ENCODE peak calls at places on chromosomes 5 and 9, in nine cellular contexts. Y is GM23248, E is mesenchymal stem cell, L is NB4, A is AG10803, R is astrocyte of the cerebellum, F is K562, K is SK-N-MC, P is OCI-LY7. N is an unnamed sample.

GRCh38 chr5:181035991-181036815 is 3.9 kb upstream of the BTNL9 start:
- DNase-seq in Y (no peak), E (no peak), L (no peak), A (no peak), R (no peak), F (no peak), K (no peak), P (no peak), N (no peak)

GRCh38 chr5:58703925-58704324 is 121.0 kb downstream of the RAB3C start:
- DNase-seq in Y (no peak), E (no peak), L (no peak), A (no peak), R (no peak), F (no peak), K (no peak), P (no peak), N (no peak)

GRCh38 chr9:133421615-133422542 is at the start of gene ADAMTS13:
- DNase-seq in Y (peak; percentile 30), E (peak; percentile 47), L (no peak), A (no peak), R (no peak), F (no peak), K (no peak), P (peak; percentile 59), N (no peak)

GRCh38 chr5:45454114-45454513 is 242.1 kb downstream of the HCN1 start:
- DNase-seq in Y (peak; percentile 14), E (peak; percentile 65), L (peak; percentile 25), A (peak; percentile 12), R (peak; percentile 22), F (no peak), K (no peak), P (no peak), N (peak; percentile 32)

GRCh38 chr5:89513299-89514044 is 630.5 kb upstream of the MEF2C start:
- DNase-seq in Y (no peak), E (no peak), L (no peak), A (no peak), R (no peak), F (no peak), K (no peak), P (no peak), N (no peak)

GRCh38 chr9:76576344-76576743 is 117.4 kb downstream of the GCNT1 start:
- DNase-seq in Y (peak; percentile 85), E (peak; percentile 80), L (peak; percentile 99), A (peak; percentile 87), R (peak; percentile 85), F (no peak), K (no peak), P (peak; percentile 80), N (peak; percentile 59)

GRCh38 chr5:174751154-174751990 is 27.0 kb downstream of the MSX2 start:
- DNase-seq in Y (peak; percentile 52), E (peak; percentile 11), L (no peak), A (no peak), R (no peak), F (no peak), K (no peak), P (no peak), N (peak; percentile 62)

GRCh38 chr9:110125207-110125751 is 82.7 kb downstream of the C9orf152 start:
- DNase-seq in Y (peak; percentile 90), E (peak; percentile 99), L (no peak), A (peak; percentile 91), R (peak; percentile 65), F (no peak), K (no peak), P (no peak), N (peak; percentile 92)

GRCh38 chr9:116940614-116941215 is 253.6 kb downstream of the TRIM32 start:
- DNase-seq in Y (no peak), E (no peak), L (no peak), A (no peak), R (no peak), F (no peak), K (no peak), P (no peak), N (no peak)

GRCh38 chr5:18745988-18746615 is 1111.8 kb downstream of the TAF11L14 start:
- DNase-seq in Y (peak; percentile 17), E (peak; percentile 40), L (peak; percentile 92), A (no peak), R (no peak), F (peak; percentile 15), K (no peak), P (peak; percentile 76), N (peak; percentile 58)

GRCh38 chr5:125134216-125135081 is 388.0 kb upstream of the ZNF608 start:
- DNase-seq in Y (peak; percentile 84), E (peak; percentile 84), L (no peak), A (peak; percentile 82), R (no peak), F (no peak), K (no peak), P (no peak), N (no peak)

GRCh38 chr9:12748016-12748415 is 26.8 kb upstream of the LURAP1L start:
- DNase-seq in Y (peak; percentile 81), E (peak; percentile 45), L (no peak), A (peak; percentile 47), R (no peak), F (no peak), K (no peak), P (no peak), N (peak; percentile 65)

GRCh38 chr9:4743131-4743875 is 2.3 kb upstream of the AK3 start:
- DNase-seq in Y (peak; percentile 6), E (peak; percentile 22), L (no peak), A (peak; percentile 20), R (no peak), F (no peak), K (no peak), P (no peak), N (peak; percentile 22)

GRCh38 chr5:59462954-59463353 is 430.6 kb downstream of the PDE4D start:
- DNase-seq in Y (no peak), E (no peak), L (no peak), A (no peak), R (no peak), F (no peak), K (no peak), P (no peak), N (no peak)

GRCh38 chr9:16869961-16870605 is 387 bp downstream of the BNC2 start:
- DNase-seq in Y (peak; percentile 65), E (no peak), L (peak; percentile 74), A (no peak), R (no peak), F (no peak), K (no peak), P (no peak), N (peak; percentile 41)

GRCh38 chr5:176133289-176133870 is 104.8 kb upstream of the SIMC1 start:
- DNase-seq in Y (no peak), E (no peak), L (no peak), A (no peak), R (no peak), F (no peak), K (no peak), P (no peak), N (no peak)

GRCh38 chr5:171579162-171579561 is 159.7 kb downstream of the FGF18 start:
- DNase-seq in Y (no peak), E (no peak), L (no peak), A (no peak), R (no peak), F (no peak), K (no peak), P (no peak), N (no peak)

GRCh38 chr5:170923910-170924620 is 62.2 kb downstream of the RANBP17 start:
- DNase-seq in Y (no peak), E (no peak), L (no peak), A (no peak), R (no peak), F (no peak), K (no peak), P (no peak), N (no peak)

DNA sequence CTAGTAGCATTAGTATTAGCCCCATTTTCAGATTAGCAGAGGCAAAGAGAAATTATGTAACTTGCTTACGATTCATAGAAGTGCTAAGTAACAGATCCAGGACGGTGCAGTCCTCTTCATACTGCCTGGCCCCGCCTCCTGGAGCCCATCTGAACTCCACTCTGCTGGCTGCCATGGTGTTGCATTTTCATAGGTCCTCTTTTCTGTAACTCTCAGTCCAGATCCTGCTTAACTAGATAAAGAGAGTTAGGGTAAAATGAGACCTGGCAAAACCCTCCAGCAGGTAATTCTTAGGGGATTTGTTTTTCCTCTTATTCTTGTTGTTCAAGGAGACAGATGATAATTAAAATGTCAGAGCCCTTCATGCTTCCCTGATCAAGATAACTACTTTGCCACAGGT is 135.1 kb upstream of the EFNA5 start:
- DNase-seq in Y (no peak), E (no peak), L (no peak), A (no peak), R (no peak), F (no peak), K (no peak), P (no peak), N (no peak)
- H3K4me3 ChIP-seq in Y (no peak overlapping the region), E (no peak overlapping the region), L (no peak overlapping the region), A (no peak overlapping the region), R (no peak overlapping the region), F (no peak overlapping the region), K (no peak overlapping the region), P (no peak overlapping the region), N (no peak overlapping the region)

DNA sequence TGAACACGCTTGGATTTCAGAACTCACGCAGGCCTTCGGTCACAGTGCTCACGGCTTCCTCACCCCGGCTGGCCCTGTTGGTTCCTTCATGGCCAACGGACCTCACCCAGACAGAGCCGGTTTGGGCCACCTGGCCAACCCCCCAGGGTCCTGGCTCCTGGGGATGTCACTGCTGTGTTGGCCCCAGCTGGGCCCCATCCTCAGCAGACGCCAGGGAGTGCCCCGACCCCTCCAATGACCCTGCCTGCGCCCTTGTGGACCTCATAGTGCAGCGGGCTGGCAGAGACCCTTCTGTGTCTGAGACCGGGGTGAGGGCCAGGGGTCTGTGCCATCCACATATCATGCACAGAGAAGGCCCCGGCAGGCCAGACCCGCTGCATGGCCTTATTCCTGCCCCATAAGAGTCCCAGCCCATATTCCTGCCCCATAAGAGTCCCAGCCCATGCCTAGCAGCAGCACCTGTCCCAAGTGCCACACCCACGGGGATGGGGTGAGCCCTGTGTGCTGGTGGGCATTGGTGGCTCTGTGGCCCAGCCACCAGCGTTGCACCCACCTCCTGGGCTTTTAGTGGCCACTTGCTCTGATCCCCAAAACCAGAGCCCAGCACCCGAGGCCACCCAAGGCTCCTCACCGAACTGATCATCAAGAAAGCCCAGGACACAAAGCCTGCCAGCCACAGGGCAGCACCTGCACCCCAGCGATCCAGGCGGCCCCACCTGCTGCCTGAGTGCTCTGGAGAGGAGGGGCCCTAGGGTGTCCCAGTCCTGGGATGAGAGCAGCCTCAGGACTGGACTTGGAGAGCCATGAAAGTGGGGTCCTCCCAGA is 1.3 kb upstream of the LPCAT1 start:
- DNase-seq in Y (no peak), E (no peak), L (no peak), A (no peak), R (no peak), F (no peak), K (no peak), P (peak; percentile 50), N (peak; percentile 4)
- H3K4me3 ChIP-seq in Y (peak overlapping the region; percentile 83), E (no peak overlapping the region), L (no peak overlapping the region), A (no peak overlapping the region), R (no peak overlapping the region), F (no peak overlapping the region), K (no peak overlapping the region), P (peak overlapping the region; percentile 90), N (peak overlapping the region; percentile 69)

GRCh38 chr5:82855893-82856292 is 221.3 kb downstream of the TMEM167A start:
- DNase-seq in Y (no peak), E (no peak), L (no peak), A (no peak), R (peak; percentile 3), F (no peak), K (no peak), P (no peak), N (no peak)
- H3K4me3 ChIP-seq in Y (no peak overlapping the region), E (no peak overlapping the region), L (no peak overlapping the region), A (no peak overlapping the region), R (no peak overlapping the region), F (no peak overlapping the region), K (no peak overlapping the region), P (no peak overlapping the region), N (no peak overlapping the region)

GRCh38 chr5:532521-533242 is 8.4 kb upstream of the SLC9A3 start:
- DNase-seq in Y (no peak), E (no peak), L (no peak), A (no peak), R (no peak), F (no peak), K (no peak), P (no peak), N (no peak)
- H3K4me3 ChIP-seq in Y (no peak overlapping the region), E (no peak overlapping the region), L (no peak overlapping the region), A (no peak overlapping the region), R (no peak overlapping the region), F (no peak overlapping the region), K (no peak overlapping the region), P (no peak overlapping the region), N (no peak overlapping the region)

N was measured in MG63.